ENCODE peak calls at places on chromosomes 16 and 17, in five cellular contexts. H is GM23248, A is IMR-90, S is PC-3, Y is neural progenitor cell. Z is an unnamed sample.

GRCh38 chr16:27841061-27841801 is 222.3 kb downstream of the GSG1L start:
- DNase-seq in S (no peak), H (no peak), A (no peak), Y (no peak), Z (no peak)

GRCh38 chr17:55321507-55322064 is 56.8 kb downstream of the HLF start:
- DNase-seq in A (no peak), H (no peak), S (no peak), Y (no peak), Z (no peak)

GRCh38 chr16:68049448-68049847 is 26.4 kb downstream of the DUS2 start:
- DNase-seq in H (no peak), Y (no peak), S (no peak), A (no peak), Z (no peak)

GRCh38 chr16:4081577-4082021 is 34.6 kb downstream of the ADCY9 start:
- DNase-seq in S (no peak), H (peak; percentile 59), A (peak; percentile 49), Y (peak; percentile 13), Z (no peak)

GRCh38 chr16:80803341-80804060 is 897 bp downstream of the CDYL2 start:
- DNase-seq in H (peak; percentile 61), S (peak; percentile 12), Y (peak; percentile 63), A (no peak), Z (no peak)

GRCh38 chr16:89123001-89123830 is 29.6 kb downstream of the ACSF3 start:
- DNase-seq in H (peak; percentile 22), A (no peak), S (no peak), Y (no peak), Z (no peak)

GRCh38 chr16:65789148-65789545 is 577.3 kb upstream of the CDH5 start:
- DNase-seq in S (no peak), A (no peak), Y (no peak), H (no peak), Z (no peak)

GRCh38 chr16:14502932-14503741 is 126.9 kb downstream of the PARN start:
- DNase-seq in S (peak; percentile 87), Y (no peak), A (peak; percentile 76), H (peak; percentile 66), Z (peak; percentile 40)

GRCh38 chr17:77654861-77655260 is 303.6 kb upstream of the TNRC6C start:
- DNase-seq in H (no peak), Y (no peak), A (no peak), S (no peak), Z (no peak)

GRCh38 chr17:62565817-62566216 is 61.7 kb upstream of the MRC2 start:
- DNase-seq in Y (no peak), H (peak; percentile 91), S (peak; percentile 97), A (peak; percentile 86), Z (peak; percentile 28)

GRCh38 chr17:50532452-50533024 is at the start of gene EPN3:
- DNase-seq in A (no peak), H (peak; percentile 49), Y (peak; percentile 44), S (peak; percentile 86), Z (no peak)

GRCh38 chr17:55454906-55455474 is 33.4 kb upstream of the MMD start:
- DNase-seq in S (peak; percentile 99), Y (no peak), H (peak; percentile 84), A (peak; percentile 93), Z (no peak)

GRCh38 chr17:29929006-29929543 is 953 bp downstream of the SSH2 start:
- DNase-seq in A (no peak), H (peak; percentile 72), S (peak; percentile 37), Y (peak; percentile 35), Z (no peak)

GRCh38 chr17:44467108-44467507 is 36.1 kb downstream of the GPATCH8 start:
- DNase-seq in Y (no peak), H (no peak), A (no peak), S (no peak), Z (no peak)

GRCh38 chr17:16486373-16487250 is 5.4 kb downstream of the LRRC75A start:
- DNase-seq in H (peak; percentile 77), Y (peak; percentile 56), S (peak; percentile 96), A (peak; percentile 44), Z (peak; percentile 33)

GRCh38 chr17:77422104-77422782 is 281.5 kb downstream of the SEC14L1 start:
- DNase-seq in A (no peak), H (no peak), S (peak; percentile 89), Y (no peak), Z (peak; percentile 71)

GRCh38 chr16:17313085-17313611 is 157.6 kb downstream of the XYLT1 start:
- DNase-seq in S (no peak), A (peak; percentile 28), H (peak; percentile 50), Y (no peak), Z (no peak)

GRCh38 chr16:66275795-66276428 is 90.6 kb upstream of the CDH5 start:
- DNase-seq in H (peak; percentile 68), Y (peak; percentile 70), A (peak; percentile 76), S (peak; percentile 80), Z (peak; percentile 72)

GRCh38 chr16:142405-142804 is 3.9 kb upstream of the NPRL3 start:
- DNase-seq in Y (no peak), S (no peak), H (no peak), A (no peak), Z (no peak)

GRCh38 chr17:77727216-77727615 is 231.3 kb upstream of the TNRC6C start:
- DNase-seq in S (no peak), H (no peak), Y (no peak), A (no peak), Z (no peak)

GRCh38 chr16:916400-916799 is 54.4 kb downstream of the LMF1 start:
- DNase-seq in S (no peak), H (no peak), Y (no peak), A (no peak), Z (no peak)

GRCh38 chr17:58671969-58672368 is 19.9 kb downstream of the TEX14 start:
- DNase-seq in H (no peak), S (no peak), Y (peak; percentile 29), A (no peak), Z (no peak)

GRCh38 chr16:21302454-21302853 is 24.4 kb upstream of the CRYM start:
- DNase-seq in H (peak; percentile 21), A (peak; percentile 3), S (no peak), Y (peak; percentile 13), Z (no peak)

GRCh38 chr17:49456172-49456965 is 38.7 kb upstream of the NGFR start:
- DNase-seq in Y (no peak), A (peak; percentile 89), S (peak; percentile 37), H (peak; percentile 95), Z (no peak)

GRCh38 chr17:38751144-38751802 is 1.3 kb upstream of the PSMB3 start:
- DNase-seq in S (peak; percentile 38), Y (peak; percentile 53), A (peak; percentile 21), H (peak; percentile 63), Z (no peak)

GRCh38 chr17:40075216-40076100 is 12.7 kb downstream of the THRA start:
- DNase-seq in H (peak; percentile 61), S (peak; percentile 63), A (peak; percentile 48), Y (peak; percentile 86), Z (no peak)

GRCh38 chr16:5020551-5020950 is 13.2 kb downstream of the NAGPA start:
- DNase-seq in Y (no peak), S (no peak), A (no peak), H (no peak), Z (no peak)

GRCh38 chr17:12429125-12429524 is 236.6 kb upstream of the MYOCD start:
- DNase-seq in Y (no peak), A (no peak), H (no peak), S (no peak), Z (no peak)

GRCh38 chr16:16973726-16974125 is 497.0 kb downstream of the XYLT1 start:
- DNase-seq in A (no peak), S (no peak), Y (no peak), H (no peak), Z (no peak)

GRCh38 chr17:81095608-81095888 is 60.6 kb downstream of the BAIAP2 start:
- DNase-seq in H (no peak), Y (no peak), S (no peak), A (no peak), Z (no peak)

GRCh38 chr17:81097134-81097942 is 62.4 kb downstream of the BAIAP2 start:
- DNase-seq in S (peak; percentile 81), H (peak; percentile 94), Y (peak; percentile 92), A (peak; percentile 84), Z (no peak)

GRCh38 chr17:81096741-81097133 is 61.8 kb downstream of the BAIAP2 start:
- DNase-seq in Y (no peak), S (no peak), H (no peak), A (no peak), Z (no peak)

GRCh38 chr17:81099888-81100287 is 64.9 kb downstream of the BAIAP2 start:
- DNase-seq in H (no peak), A (no peak), Y (no peak), S (no peak), Z (no peak)

GRCh38 chr17:81097943-81098308 is 63.0 kb downstream of the BAIAP2 start:
- DNase-seq in S (peak; percentile 79), H (peak; percentile 76), A (peak; percentile 30), Y (no peak), Z (no peak)
- H3K4me1 ChIP-seq in S (peaks cover 53% of the 10 kb centered on the region), H (peaks cover 42% of the 10 kb centered on the region), A (peaks cover 37% of the 10 kb centered on the region), Y (peaks cover 42% of the 10 kb centered on the region), Z (peaks cover 50% of the 10 kb centered on the region)

GRCh38 chr16:72722552-72722951 is 325.4 kb downstream of the ZFHX3 start:
- DNase-seq in Y (peak; percentile 71), A (no peak), H (no peak), S (no peak), Z (no peak)
- H3K9ac ChIP-seq in Y (no peak overlapping the region), A (no peak overlapping the region), H (no peak overlapping the region), S (no peak overlapping the region), Z (no peak overlapping the region)

GRCh38 chr16:30376508-30376907 is 1.9 kb downstream of the MYL11 start:
- DNase-seq in A (no peak), S (no peak), H (no peak), Y (no peak), Z (no peak)
- H3K4me1 ChIP-seq in A (peaks cover 7% of the 10 kb centered on the region), S (peaks cover 7% of the 10 kb centered on the region), H (peaks cover 4% of the 10 kb centered on the region), Y (peaks cover 21% of the 10 kb centered on the region), Z (peaks cover 9% of the 10 kb centered on the region)

GRCh38 chr16:85750827-85751641 is at the start of gene C16orf74:
- DNase-seq in Y (peak; percentile 82), S (peak; percentile 71), A (peak; percentile 35), H (peak; percentile 83), Z (no peak)
- H3K9ac ChIP-seq in Y (no peak within 1 kb of the TSS), S (peak within 1 kb of the TSS; percentile 65), A (peak within 1 kb of the TSS; percentile 66), H (peak within 1 kb of the TSS; percentile 58), Z (peak within 1 kb of the TSS; percentile 82)

GRCh38 chr17:31279401-31279800 is 17.6 kb downstream of the OMG start:
- DNase-seq in H (no peak), A (no peak), Y (no peak), S (no peak), Z (no peak)
- H3K4me1 ChIP-seq in H (peaks cover 18% of the 10 kb centered on the region), A (no peaks in the 10 kb centered on the region), Y (peaks cover 9% of the 10 kb centered on the region), S (no peaks in the 10 kb centered on the region), Z (peaks cover 8% of the 10 kb centered on the region)

DNA sequence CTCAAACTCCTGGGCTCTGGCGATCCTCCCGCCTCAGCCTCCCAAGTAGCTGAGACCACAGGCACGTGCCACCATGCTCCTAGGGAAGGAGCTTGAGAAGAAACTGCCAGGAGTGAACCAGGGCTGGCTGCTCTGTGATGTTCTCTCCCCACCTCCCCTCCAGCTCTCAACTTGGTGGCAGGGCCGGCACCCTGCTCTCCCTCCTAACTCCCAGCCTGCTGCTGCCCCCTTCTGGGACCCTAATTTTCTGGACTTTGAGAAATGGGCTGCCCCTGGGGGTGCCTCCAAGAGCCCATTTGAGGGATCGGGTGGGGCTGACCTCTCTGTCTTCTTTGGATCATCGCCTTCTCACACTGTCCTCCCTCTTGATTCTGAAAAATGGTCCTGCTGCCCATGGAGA is 14.9 kb upstream of the STAT3 start:
- DNase-seq in H (no peak), A (no peak), Y (peak; percentile 68), S (no peak), Z (no peak)
- H3K9ac ChIP-seq in H (peak overlapping the region; percentile 20), A (no peak overlapping the region), Y (peak overlapping the region; percentile 7), S (no peak overlapping the region), Z (no peak overlapping the region)

Z was measured in keratinocyte.